ENCODE peak calls at places on chromosomes 12 and 14, in six cellular contexts. V is GM12891, Z is K562, B is H1, T is HepG2, R is GM12878. A is an unnamed sample.

GRCh38 chr14:75459099-75459741 is 31.4 kb downstream of the JDP2 start:
- DNase-seq in V (no peak), Z (no peak), B (no peak), T (no peak), R (no peak), A (no peak)

GRCh38 chr12:76310110-76310509 is 38.1 kb downstream of the BBS10 start:
- DNase-seq in V (no peak), Z (no peak), B (no peak), T (no peak), R (no peak), A (no peak)

GRCh38 chr14:100523536-100524025 is 63.6 kb downstream of the BEGAIN start:
- DNase-seq in V (no peak), Z (no peak), B (no peak), T (no peak), R (no peak), A (no peak)

GRCh38 chr12:72075891-72076557 is 137.4 kb downstream of the TPH2 start:
- DNase-seq in V (no peak), Z (no peak), B (no peak), T (no peak), R (no peak), A (no peak)

GRCh38 chr12:225012-225411 is 11.1 kb upstream of the SLC6A12 start:
- DNase-seq in V (no peak), Z (no peak), B (no peak), T (no peak), R (no peak), A (no peak)

GRCh38 chr14:76761198-76761848 is at the start of gene VASH1:
- DNase-seq in V (peak; percentile 94), Z (peak; percentile 53), B (no peak), T (no peak), R (no peak), A (peak; percentile 91)

GRCh38 chr14:72928872-72929271 is 2.6 kb downstream of the DCAF4 start:
- DNase-seq in V (no peak), Z (no peak), B (no peak), T (no peak), R (no peak), A (no peak)

GRCh38 chr14:66483322-66483721 is 2.8 kb upstream of the CCDC196 start:
- DNase-seq in V (no peak), Z (no peak), B (no peak), T (no peak), R (no peak), A (no peak)

GRCh38 chr12:107337354-107338095 is 244.2 kb upstream of the CRY1 start:
- DNase-seq in V (no peak), Z (no peak), B (no peak), T (no peak), R (no peak), A (no peak)

GRCh38 chr14:68195126-68195525 is 375.5 kb downstream of the RAD51B start:
- DNase-seq in V (no peak), Z (no peak), B (no peak), T (peak; percentile 80), R (no peak), A (no peak)

GRCh38 chr12:509494-509893 is 49.8 kb downstream of the B4GALNT3 start:
- DNase-seq in V (no peak), Z (no peak), B (no peak), T (no peak), R (no peak), A (no peak)

GRCh38 chr12:53612978-53613377 is 13.2 kb downstream of the ATF7 start:
- DNase-seq in V (no peak), Z (no peak), B (no peak), T (no peak), R (no peak), A (no peak)

GRCh38 chr12:16165506-16165905 is 112.0 kb downstream of the SLC15A5 start:
- DNase-seq in V (no peak), Z (no peak), B (peak; percentile 5), T (peak; percentile 18), R (no peak), A (no peak)

GRCh38 chr12:96099986-96100385 is 64.6 kb upstream of the LTA4H start:
- DNase-seq in V (no peak), Z (no peak), B (no peak), T (no peak), R (no peak), A (no peak)

GRCh38 chr14:102532204-102532658 is 22.7 kb upstream of the ANKRD9 start:
- DNase-seq in V (no peak), Z (no peak), B (no peak), T (no peak), R (no peak), A (no peak)

GRCh38 chr12:102095677-102096263 is 24.1 kb downstream of the NUP37 start:
- DNase-seq in V (no peak), Z (no peak), B (no peak), T (peak; percentile 9), R (peak; percentile 4), A (no peak)

GRCh38 chr12:125856366-125856765 is 791.1 kb downstream of the AACS start:
- DNase-seq in V (no peak), Z (no peak), B (no peak), T (no peak), R (no peak), A (no peak)

GRCh38 chr12:75978677-75979076 is 52.9 kb downstream of the PHLDA1 start:
- DNase-seq in V (no peak), Z (no peak), B (no peak), T (no peak), R (no peak), A (no peak)

DNA sequence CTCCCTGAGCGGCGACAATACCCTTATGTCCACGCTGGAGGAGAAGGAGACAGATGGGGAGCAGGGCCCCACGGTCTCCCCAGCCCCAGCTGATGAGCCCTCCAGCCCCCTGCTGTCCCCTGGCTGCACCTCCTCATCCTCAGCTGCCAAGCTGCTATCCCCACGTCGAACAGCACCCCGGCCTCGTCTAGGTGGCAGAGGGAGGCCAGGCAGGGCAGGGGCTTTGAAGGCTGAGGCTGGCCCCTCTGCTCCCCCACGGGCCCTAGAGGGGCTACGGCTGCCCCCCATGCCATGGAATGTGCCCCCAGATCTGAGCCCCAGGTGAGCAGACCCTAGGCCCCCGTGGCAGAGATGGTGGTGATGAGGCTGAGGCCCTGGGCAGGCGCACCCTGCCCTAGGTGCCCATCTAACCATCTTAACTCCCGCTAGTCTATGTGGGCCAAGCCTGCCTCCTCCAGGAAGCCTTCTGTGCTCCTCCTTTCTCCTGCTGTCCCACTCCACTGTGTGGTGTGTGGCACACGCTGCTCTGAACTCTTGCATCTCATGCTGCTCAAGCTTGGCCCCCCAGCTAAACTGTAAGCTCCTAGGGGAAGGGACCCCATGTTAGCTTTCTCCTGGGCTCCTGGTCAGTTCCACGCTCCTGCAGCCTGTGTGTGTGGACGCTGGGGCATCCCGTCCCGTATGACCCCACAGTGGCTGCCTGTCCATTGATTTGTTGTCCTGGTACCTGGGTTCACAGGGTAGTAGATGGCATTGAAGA is 12.1 kb downstream of the MCRS1 start:
- DNase-seq in V (no peak), Z (no peak), B (no peak), T (no peak), R (no peak), A (no peak)
- TF ChIP-seq POLR2AphosphoS5 in V (peak; percentile 38), Z (no peak), B (no peak), T (no peak), R (no peak), A (peak; percentile 59)

DNA sequence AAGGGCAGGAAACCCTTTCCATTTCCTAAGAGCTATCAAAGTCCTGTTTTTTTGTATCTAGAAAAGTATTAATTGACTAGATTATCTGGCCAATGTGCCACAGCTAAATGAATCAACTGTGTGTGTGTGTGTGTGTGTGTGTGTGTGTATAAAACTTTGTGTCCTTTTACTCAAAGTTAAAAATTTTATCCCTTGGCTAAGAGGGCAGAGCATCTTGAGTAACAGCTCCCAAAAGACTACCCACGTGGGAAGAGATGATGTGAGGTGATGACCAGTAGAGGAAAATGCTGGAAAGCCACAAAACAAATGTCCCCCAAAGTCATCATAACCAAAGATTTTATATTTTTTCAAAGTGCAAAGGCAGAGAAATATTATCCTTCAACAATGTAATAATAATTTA is 90.3 kb downstream of the FAR2 start:
- DNase-seq in V (no peak), Z (no peak), B (no peak), T (no peak), R (no peak), A (no peak)
- TF ChIP-seq POLR2A in V (no peak), Z (no peak), B (no peak), T (no peak), R (no peak), A (no peak)

GRCh38 chr14:104693482-104694431 is 4.3 kb downstream of the INF2 start:
- DNase-seq in V (no peak), Z (no peak), B (no peak), T (no peak), R (no peak), A (no peak)

GRCh38 chr14:104694991-104695659 is 5.7 kb downstream of the INF2 start:
- DNase-seq in V (no peak), Z (no peak), B (no peak), T (no peak), R (no peak), A (no peak)

GRCh38 chr14:104692939-104693315 is 3.5 kb downstream of the INF2 start:
- DNase-seq in V (no peak), Z (no peak), B (no peak), T (no peak), R (no peak), A (no peak)

GRCh38 chr14:104695660-104696000 is 6.2 kb downstream of the INF2 start:
- DNase-seq in V (no peak), Z (no peak), B (no peak), T (no peak), R (no peak), A (no peak)

GRCh38 chr14:104694475-104694950 is 5.1 kb downstream of the INF2 start:
- DNase-seq in V (no peak), Z (no peak), B (no peak), T (no peak), R (no peak), A (no peak)
- TF ChIP-seq TAF1 in V (no peak), Z (no peak), B (no peak), T (no peak), R (no peak), A (no peak)

DNA sequence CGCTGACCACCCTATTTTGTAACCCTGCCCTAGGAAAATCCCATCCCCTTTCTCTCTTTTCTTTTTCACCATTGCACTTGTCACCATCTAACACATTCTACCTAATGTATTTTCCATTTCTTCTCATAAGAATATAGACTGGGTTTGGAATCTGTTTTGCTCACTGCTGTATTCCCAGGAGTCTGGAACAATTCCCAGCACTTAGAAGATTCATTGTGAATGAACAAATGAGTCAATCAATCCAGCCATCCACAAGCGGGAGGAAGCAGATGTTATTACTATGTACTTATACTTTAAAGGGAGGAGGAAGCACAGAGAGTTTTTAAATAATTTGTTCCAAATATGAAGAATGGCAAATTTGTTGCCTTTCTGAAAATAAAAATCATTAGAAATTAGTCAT is 142.1 kb downstream of the KIF21A start:
- DNase-seq in V (no peak), Z (no peak), B (no peak), T (no peak), R (no peak), A (no peak)
- TF ChIP-seq POLR2AphosphoS5 in V (no peak), Z (no peak), B (no peak), T (no peak), R (no peak), A (no peak)